ENCODE peak calls at places on chromosome 19, in nine cellular contexts. Z is fibroblast of the aortic adventitia; N is CD4-positive, alpha-beta T cell; A is cardiac fibroblast; Q is kidney epithelial cell; J is neural progenitor cell; W is psoas muscle; H is choroid plexus epithelial cell; X is CD8-positive, alpha-beta T cell. R is an unnamed sample.

GRCh38 chr19:56097776-56098175 is 23.3 kb downstream of the ZNF787 start:
- DNase-seq in X (no peak), N (no peak), W (no peak), Q (no peak), Z (no peak), A (no peak), H (no peak), J (no peak), R (no peak)

GRCh38 chr19:58439576-58440554 is at the start of gene ZNF132:
- DNase-seq in J (peak; percentile 85), Q (peak; percentile 100), N (peak; percentile 94), X (peak; percentile 91), W (peak; percentile 96), Z (peak; percentile 100), H (peak; percentile 100), A (peak; percentile 100), R (peak; percentile 99)

GRCh38 chr19:41887711-41888382 is 4.9 kb downstream of the ARHGEF1 start:
- DNase-seq in H (peak; percentile 40), Q (peak; percentile 86), N (peak; percentile 86), W (no peak), A (no peak), J (no peak), X (peak; percentile 92), Z (no peak), R (peak; percentile 62)

GRCh38 chr19:49932731-49933131 is 3.4 kb upstream of the NUP62 start:
- DNase-seq in A (no peak), J (no peak), N (peak; percentile 49), W (no peak), Z (no peak), H (no peak), X (peak; percentile 29), Q (no peak), R (no peak)

GRCh38 chr19:39237200-39238184 is 7.3 kb downstream of the IFNL3 start:
- DNase-seq in A (no peak), X (peak; percentile 36), W (no peak), Z (no peak), H (no peak), J (no peak), N (peak; percentile 39), Q (no peak), R (no peak)

GRCh38 chr19:3995619-3996018 is 10.4 kb upstream of the EEF2 start:
- DNase-seq in Z (no peak), X (no peak), Q (no peak), A (no peak), N (no peak), H (no peak), W (no peak), J (no peak), R (no peak)

GRCh38 chr19:33392341-33393285 is 19.1 kb downstream of the CEBPG start:
- DNase-seq in W (no peak), N (no peak), X (no peak), H (no peak), J (no peak), Q (no peak), Z (no peak), A (no peak), R (no peak)

GRCh38 chr19:50882188-50882587 is 8.9 kb downstream of the KLK2 start:
- DNase-seq in J (no peak), X (no peak), Z (no peak), W (no peak), H (no peak), A (no peak), Q (no peak), N (no peak), R (no peak)

GRCh38 chr19:18279516-18280246 is 1.7 kb downstream of the JUND start:
- DNase-seq in Z (peak; percentile 94), A (peak; percentile 97), N (peak; percentile 93), Q (no peak), X (peak; percentile 87), H (peak; percentile 97), W (peak; percentile 91), J (peak; percentile 99), R (peak; percentile 86)

GRCh38 chr19:39814595-39814994 is 19.4 kb downstream of the DYRK1B start:
- DNase-seq in H (peak; percentile 23), Z (no peak), J (no peak), Q (no peak), X (no peak), A (no peak), W (no peak), N (no peak), R (no peak)

GRCh38 chr19:11708457-11708856 is 30.3 kb downstream of the ZNF823 start:
- DNase-seq in Q (no peak), H (no peak), J (no peak), N (no peak), A (no peak), W (no peak), X (no peak), Z (no peak), R (no peak)

GRCh38 chr19:40225440-40226305 is 816 bp downstream of the CCNP start:
- DNase-seq in W (no peak), J (no peak), H (peak; percentile 56), Q (no peak), X (no peak), N (no peak), A (peak; percentile 29), Z (peak; percentile 27), R (peak; percentile 20)

GRCh38 chr19:35645680-35646511 is 2.2 kb upstream of the COX6B1 start:
- DNase-seq in Q (no peak), H (no peak), N (no peak), A (no peak), W (no peak), Z (no peak), J (no peak), X (no peak), R (no peak)

GRCh38 chr19:35644987-35645679 is 3.0 kb upstream of the COX6B1 start:
- DNase-seq in J (peak; percentile 96), N (peak; percentile 65), H (peak; percentile 60), A (peak; percentile 65), Z (peak; percentile 49), W (peak; percentile 88), Q (no peak), X (peak; percentile 71), R (no peak)

GRCh38 chr19:35642798-35643254 is 1.3 kb downstream of the ETV2 start:
- DNase-seq in Q (no peak), H (no peak), Z (no peak), W (no peak), X (no peak), A (no peak), N (no peak), J (peak; percentile 15), R (no peak)

GRCh38 chr19:35643255-35644205 is 2.0 kb downstream of the ETV2 start:
- DNase-seq in Q (no peak), W (peak; percentile 76), H (peak; percentile 82), X (peak; percentile 75), A (peak; percentile 88), N (peak; percentile 76), J (peak; percentile 97), Z (peak; percentile 69), R (peak; percentile 60)

GRCh38 chr19:35644206-35644986 is 2.9 kb downstream of the ETV2 start:
- DNase-seq in J (peak; percentile 96), Q (peak; percentile 77), Z (peak; percentile 86), W (peak; percentile 95), A (peak; percentile 97), X (peak; percentile 93), N (peak; percentile 93), H (peak; percentile 97), R (peak; percentile 89)
- TF ChIP-seq CTCF in J (no peak), Q (no peak), Z (peak; percentile 22), W (no peak), A (no peak), X (no peak), N (no peak), H (peak; percentile 31), R (no peak)

GRCh38 chr19:27774337-27774736 is 1438.6 kb downstream of the UQCRFS1 start:
- DNase-seq in N (no peak), W (no peak), Q (no peak), X (no peak), H (peak; percentile 2), J (no peak), A (no peak), Z (no peak), R (no peak)
- TF ChIP-seq CTCF in N (no peak), W (no peak), Q (peak; percentile 35), X (no peak), H (peak; percentile 56), J (no peak), A (peak; percentile 52), Z (peak; percentile 56), R (peak; percentile 50)

GRCh38 chr19:1408300-1409203 is 1.2 kb downstream of the DAZAP1 start:
- DNase-seq in J (peak; percentile 70), Z (peak; percentile 66), A (peak; percentile 65), W (peak; percentile 63), N (peak; percentile 50), Q (no peak), X (peak; percentile 64), H (peak; percentile 78), R (peak; percentile 41)

GRCh38 chr19:1406496-1406817 is 929 bp upstream of the DAZAP1 start:
- DNase-seq in A (no peak), H (no peak), J (no peak), Q (no peak), X (no peak), Z (no peak), N (no peak), W (no peak), R (no peak)

GRCh38 chr19:1409204-1410005 is 2.0 kb downstream of the DAZAP1 start:
- DNase-seq in N (no peak), H (no peak), Z (no peak), A (no peak), X (no peak), Q (no peak), W (no peak), J (no peak), R (no peak)

GRCh38 chr19:1407662-1408299 is 395 bp downstream of the DAZAP1 start:
- DNase-seq in A (no peak), H (no peak), J (no peak), Z (no peak), N (peak; percentile 19), X (peak; percentile 54), W (no peak), Q (no peak), R (no peak)

DNA sequence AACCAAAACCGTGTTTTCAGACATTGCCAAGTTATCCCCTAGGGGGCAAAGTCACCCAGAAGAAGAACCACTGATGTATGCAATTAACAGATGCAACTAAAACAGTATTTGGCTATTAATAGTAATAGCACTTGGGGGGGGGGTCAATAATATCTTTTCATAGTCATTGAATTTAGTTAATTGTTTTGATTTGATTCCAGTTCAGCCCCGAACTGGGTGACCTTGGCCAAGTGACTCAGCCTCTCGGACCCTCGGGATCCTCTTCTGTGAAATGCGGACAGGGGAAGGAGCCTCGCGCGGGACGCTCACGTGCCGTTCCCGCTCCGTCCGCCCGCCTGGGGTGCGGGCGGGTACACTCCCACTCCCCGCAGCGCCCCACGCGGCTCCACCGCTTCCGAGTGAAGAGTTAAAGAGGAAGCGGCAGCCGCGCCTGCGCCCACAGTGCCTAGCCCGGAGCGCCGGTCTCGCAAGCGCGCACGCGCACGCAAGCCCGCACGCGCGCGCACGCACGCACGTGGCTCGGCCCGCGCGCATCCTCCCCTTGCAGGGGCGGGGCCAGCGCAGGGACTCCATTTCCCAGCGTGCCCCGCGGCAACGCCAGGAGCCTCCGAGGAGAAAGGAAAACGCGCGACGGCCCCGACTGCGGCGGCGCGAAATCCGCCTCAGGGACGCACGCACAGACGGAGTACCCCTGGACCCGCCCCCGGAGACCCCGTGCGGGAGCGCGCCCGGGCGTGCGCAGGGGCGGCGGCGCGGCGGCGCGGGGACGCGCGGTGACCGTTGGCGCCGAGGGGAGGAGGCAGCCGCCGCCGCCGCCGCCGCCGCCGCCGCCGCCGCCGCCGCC is at the start of gene DAZAP1:
- DNase-seq in N (peak; percentile 99), Z (peak; percentile 97), Q (peak; percentile 82), J (peak; percentile 100), X (peak; percentile 99), W (peak; percentile 100), H (peak; percentile 99), A (peak; percentile 99), R (peak; percentile 97)
- TF ChIP-seq CTCF in N (peak; percentile 62), Z (peak; percentile 10), Q (peak; percentile 43), J (peak; percentile 62), X (peak; percentile 70), W (peak; percentile 29), H (peak; percentile 48), A (no peak), R (peak; percentile 74)

GRCh38 chr19:43759515-43759914 is 4.8 kb upstream of the SMG9 start:
- DNase-seq in W (no peak), Z (peak; percentile 57), X (no peak), J (no peak), A (peak; percentile 43), N (no peak), Q (no peak), H (peak; percentile 75), R (peak; percentile 79)
- TF ChIP-seq CTCF in W (no peak), Z (peak; percentile 70), X (no peak), J (peak; percentile 34), A (peak; percentile 77), N (no peak), Q (no peak), H (peak; percentile 85), R (peak; percentile 71)